ENCODE peak calls at places on chromosomes 16 and 17, in ten cellular contexts. P is tibial nerve, S is A549, C is ovary, V is K562, M is stomach, J is suprapubic skin, A is esophagus muscularis mucosa, K is GM12878, E is H1. X is an unnamed sample.

GRCh38 chr17:145671-146541 is 8.5 kb downstream of the SCGB1C2 start:
- DNase-seq in P (no peak), S (no peak), C (peak; percentile 20), V (no peak), M (peak; percentile 15), J (peak; percentile 74), A (no peak), K (no peak), E (peak; percentile 45), X (no peak)

GRCh38 chr17:57750109-57750845 is 5.2 kb upstream of the CCDC182 start:
- DNase-seq in P (no peak), S (no peak), C (no peak), V (no peak), M (no peak), J (no peak), A (no peak), K (no peak), E (no peak), X (no peak)

GRCh38 chr17:62696256-62696655 is 68.8 kb downstream of the MRC2 start:
- DNase-seq in P (no peak), S (no peak), C (no peak), V (no peak), M (no peak), J (no peak), A (no peak), K (no peak), E (no peak), X (no peak)

GRCh38 chr16:78274771-78275170 is 175.3 kb downstream of the WWOX start:
- DNase-seq in P (no peak), S (no peak), C (no peak), V (no peak), M (no peak), J (no peak), A (no peak), K (no peak), E (no peak), X (no peak)

GRCh38 chr17:82965371-82965770 is 114.0 kb upstream of the METRNL start:
- DNase-seq in P (no peak), S (no peak), C (peak; percentile 10), V (no peak), M (no peak), J (no peak), A (no peak), K (no peak), E (no peak), X (no peak)

GRCh38 chr17:61495161-61495857 is 43.1 kb downstream of the TBX4 start:
- DNase-seq in P (no peak), S (no peak), C (no peak), V (peak; percentile 26), M (no peak), J (no peak), A (no peak), K (no peak), E (no peak), X (no peak)

GRCh38 chr16:73279451-73279850 is 231.5 kb upstream of the ZFHX3 start:
- DNase-seq in P (no peak), S (no peak), C (no peak), V (no peak), M (no peak), J (no peak), A (no peak), K (no peak), E (no peak), X (no peak)

GRCh38 chr17:31787857-31788570 is 71.0 kb downstream of the COPRS start:
- DNase-seq in P (no peak), S (peak; percentile 59), C (no peak), V (no peak), M (no peak), J (peak; percentile 60), A (no peak), K (no peak), E (no peak), X (peak; percentile 39)

GRCh38 chr17:81590121-81590520 is 38.0 kb upstream of the FAAP100 start:
- DNase-seq in P (no peak), S (no peak), C (no peak), V (no peak), M (no peak), J (no peak), A (no peak), K (no peak), E (no peak), X (no peak)

GRCh38 chr16:83060-83603 is 5.1 kb downstream of the MPG start:
- DNase-seq in P (no peak), S (no peak), C (peak; percentile 19), V (no peak), M (no peak), J (no peak), A (no peak), K (no peak), E (no peak), X (no peak)

GRCh38 chr17:49523706-49524472 is 28.8 kb downstream of the NGFR start:
- DNase-seq in P (no peak), S (no peak), C (no peak), V (no peak), M (peak; percentile 79), J (peak; percentile 82), A (no peak), K (no peak), E (peak; percentile 45), X (no peak)

DNA sequence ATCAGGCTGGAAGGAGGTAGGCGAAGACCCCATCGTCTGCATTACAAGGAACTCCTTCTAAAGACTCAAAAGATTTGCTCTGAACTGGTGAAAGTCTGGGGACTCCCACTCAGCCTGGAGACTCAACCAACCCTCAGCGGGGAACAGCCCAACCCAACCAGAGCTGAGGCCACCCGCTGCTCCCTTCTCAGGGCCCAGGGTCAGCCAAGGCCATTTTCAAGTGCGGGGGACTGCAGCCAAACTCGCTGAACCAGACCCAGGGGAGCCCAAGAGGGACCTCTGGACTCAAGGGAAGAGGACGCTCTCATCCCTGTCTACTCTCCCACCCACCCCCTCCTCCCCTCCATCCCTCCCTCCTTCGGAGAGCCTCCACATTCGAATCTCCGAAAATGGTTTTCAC is 24.1 kb downstream of the XYLT1 start:
- DNase-seq in P (no peak), S (no peak), C (no peak), V (no peak), M (no peak), J (no peak), A (no peak), K (no peak), E (no peak), X (no peak)
- H3K27ac ChIP-seq in P (peak overlapping the region; percentile 75), S (no peak overlapping the region), C (no peak overlapping the region), V (no peak overlapping the region), M (no peak overlapping the region), J (no peak overlapping the region), A (no peak overlapping the region), K (no peak overlapping the region), E (no peak overlapping the region), X (no peak overlapping the region)

DNA sequence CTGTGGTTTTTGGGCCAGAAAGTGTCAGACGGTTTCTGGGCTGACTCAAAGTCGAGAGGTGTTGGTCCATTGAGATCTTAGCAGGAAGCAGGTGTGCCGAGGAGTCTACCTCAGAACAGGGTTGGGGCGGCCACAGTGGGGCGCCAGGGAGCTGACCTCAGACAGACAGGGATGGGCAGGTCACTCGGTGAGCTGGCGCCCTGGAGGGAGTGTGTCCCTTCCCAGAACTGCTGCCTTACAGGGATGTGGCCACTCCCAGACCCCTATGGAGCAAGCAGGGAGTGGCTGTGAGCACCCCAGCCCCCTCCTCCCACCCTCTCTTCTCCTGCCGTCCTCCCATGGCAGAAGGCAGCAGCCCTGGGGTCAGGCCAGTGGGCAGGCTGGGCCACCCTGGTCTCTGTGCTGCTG is 14.0 kb upstream of the DPEP1 start:
- DNase-seq in P (no peak), S (peak; percentile 81), C (no peak), V (peak; percentile 81), M (no peak), J (no peak), A (no peak), K (no peak), E (peak; percentile 88), X (peak; percentile 61)
- TF ChIP-seq EP300 in P (no peak), S (no peak), C (no peak), V (no peak), M (no peak), J (no peak), A (no peak), K (no peak), E (no peak), X (no peak)

DNA sequence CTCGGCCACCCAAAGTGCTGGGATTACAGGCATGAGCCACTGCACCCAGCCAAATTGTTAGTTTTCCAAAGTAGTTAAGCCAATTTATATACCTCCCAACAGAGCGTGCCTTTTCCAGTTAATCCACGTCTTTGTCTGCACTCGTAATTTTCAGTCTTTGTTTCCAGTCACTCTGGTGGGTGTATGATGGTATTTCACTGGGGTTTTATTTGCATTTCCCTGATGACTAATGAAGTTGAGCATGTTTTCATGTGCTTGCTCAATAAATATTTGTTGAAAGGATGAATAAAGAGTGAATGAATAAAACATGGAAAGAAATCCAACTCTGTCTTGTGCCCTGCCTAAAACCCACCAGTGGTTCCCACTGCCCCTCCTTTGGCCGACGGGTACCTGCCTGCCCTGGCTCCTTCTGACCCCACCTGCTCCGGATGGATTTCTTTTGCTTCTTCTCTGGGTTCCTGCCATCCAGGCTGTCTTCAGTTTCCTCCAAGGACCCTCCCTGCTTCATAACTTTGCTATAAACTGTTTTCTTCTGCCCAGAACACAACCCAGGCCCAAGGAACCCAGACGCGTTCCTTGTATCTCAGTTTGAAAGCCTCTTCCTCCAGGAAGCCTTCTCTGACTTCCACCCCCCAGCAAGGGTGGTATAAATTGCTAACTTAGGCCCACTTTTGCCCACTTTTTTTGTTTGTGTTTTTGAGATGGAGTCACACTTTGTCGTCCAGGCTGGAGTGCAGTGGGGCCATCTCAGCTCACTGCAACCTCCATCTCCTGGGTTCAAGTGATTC is 3.0 kb upstream of the ABCC1 start:
- DNase-seq in P (no peak), S (peak; percentile 93), C (no peak), V (no peak), M (no peak), J (no peak), A (no peak), K (no peak), E (no peak), X (no peak)
- TF ChIP-seq POLR2A in P (no peak), S (no peak), C (no peak), V (no peak), M (no peak), J (no peak), A (no peak), K (no peak), E (no peak), X (no peak)

GRCh38 chr16:85216522-85217375 is 104.5 kb upstream of the CIBAR2 start:
- DNase-seq in P (no peak), S (no peak), C (no peak), V (peak; percentile 83), M (no peak), J (no peak), A (no peak), K (no peak), E (no peak), X (no peak)

GRCh38 chr16:85221810-85222150 is 109.5 kb upstream of the CIBAR2 start:
- DNase-seq in P (no peak), S (no peak), C (no peak), V (no peak), M (no peak), J (no peak), A (no peak), K (no peak), E (no peak), X (no peak)

GRCh38 chr16:85222151-85222863 is 110.0 kb upstream of the CIBAR2 start:
- DNase-seq in P (no peak), S (no peak), C (no peak), V (no peak), M (no peak), J (no peak), A (no peak), K (no peak), E (no peak), X (no peak)

GRCh38 chr16:85221081-85221809 is 109.0 kb upstream of the CIBAR2 start:
- DNase-seq in P (no peak), S (no peak), C (no peak), V (no peak), M (no peak), J (no peak), A (no peak), K (no peak), E (no peak), X (no peak)

GRCh38 chr16:85220125-85220839 is 108.0 kb upstream of the CIBAR2 start:
- DNase-seq in P (no peak), S (no peak), C (peak; percentile 77), V (no peak), M (peak; percentile 84), J (no peak), A (no peak), K (no peak), E (no peak), X (peak; percentile 62)
- H3K27ac ChIP-seq in P (peak overlapping the region; percentile 65), S (no peak overlapping the region), C (no peak overlapping the region), V (no peak overlapping the region), M (peak overlapping the region; percentile 55), J (no peak overlapping the region), A (peak overlapping the region; percentile 55), K (no peak overlapping the region), E (no peak overlapping the region), X (peak overlapping the region; percentile 54)